ENCODE peak calls at places on chromosomes 6 and 20, in four cellular contexts. V is AG10803, F is GM12865, I is foreskin fibroblast. L is an unnamed sample.

GRCh38 chr20:63682384-63683139 is 13.9 kb upstream of the TNFRSF6B start:
- DNase-seq in V (peak; percentile 97), F (no peak), I (peak; percentile 99), L (peak; percentile 98)

GRCh38 chr20:62358728-62359490 is 8.2 kb downstream of the LAMA5 start:
- DNase-seq in V (no peak), F (no peak), I (no peak), L (no peak)

GRCh38 chr6:138795809-138796469 is at the start of gene ECT2L:
- DNase-seq in V (peak; percentile 43), F (no peak), I (peak; percentile 34), L (peak; percentile 22)

GRCh38 chr6:114354482-114354881 is 11.7 kb upstream of the HS3ST5 start:
- DNase-seq in V (no peak), F (no peak), I (no peak), L (no peak)

GRCh38 chr6:8435845-8436168 is 462 bp upstream of the SLC35B3 start:
- DNase-seq in V (no peak), F (no peak), I (no peak), L (no peak)

GRCh38 chr6:17226766-17227338 is 54.3 kb upstream of the RBM24 start:
- DNase-seq in V (peak; percentile 40), F (no peak), I (peak; percentile 10), L (no peak)

GRCh38 chr6:5025911-5026819 is 22.3 kb upstream of the RPP40 start:
- DNase-seq in V (peak; percentile 41), F (no peak), I (no peak), L (peak; percentile 52)

GRCh38 chr6:12232339-12232738 is 57.8 kb upstream of the EDN1 start:
- DNase-seq in V (peak; percentile 85), F (peak; percentile 51), I (peak; percentile 71), L (no peak)

GRCh38 chr20:62800314-62801259 is 4.0 kb upstream of the OGFR start:
- DNase-seq in V (no peak), F (no peak), I (no peak), L (no peak)

GRCh38 chr20:2814587-2815051 is at the start of gene C20orf141:
- DNase-seq in V (peak; percentile 99), F (no peak), I (peak; percentile 99), L (peak; percentile 99)

GRCh38 chr6:96433950-96434349 is 87.7 kb upstream of the UFL1 start:
- DNase-seq in V (no peak), F (no peak), I (no peak), L (no peak)

GRCh38 chr20:32018269-32019155 is 8.3 kb downstream of the CCM2L start:
- DNase-seq in V (no peak), F (no peak), I (no peak), L (no peak)

GRCh38 chr20:51760905-51761544 is 7.2 kb downstream of the ATP9A start:
- DNase-seq in V (no peak), F (peak; percentile 26), I (no peak), L (peak; percentile 56)

GRCh38 chr6:13362432-13362831 is 34.1 kb upstream of the TBC1D7 start:
- DNase-seq in V (peak; percentile 68), F (no peak), I (no peak), L (peak; percentile 84)

GRCh38 chr6:16230953-16231352 is 7.4 kb upstream of the GMPR start:
- DNase-seq in V (no peak), F (no peak), I (no peak), L (no peak)

GRCh38 chr20:33370296-33370695 is 31.0 kb downstream of the CDK5RAP1 start:
- DNase-seq in V (no peak), F (no peak), I (no peak), L (no peak)

GRCh38 chr6:27547157-27548075 is 74.5 kb upstream of the ZNF184 start:
- DNase-seq in V (peak; percentile 49), F (peak; percentile 81), I (peak; percentile 61), L (peak; percentile 68)

GRCh38 chr6:89887452-89888137 is 6.7 kb upstream of the GJA10 start:
- DNase-seq in V (no peak), F (no peak), I (no peak), L (no peak)

GRCh38 chr6:165183496-165184140 is 125.8 kb downstream of the C6orf118 start:
- DNase-seq in V (no peak), F (no peak), I (no peak), L (no peak)

GRCh38 chr20:51531141-51531710 is 11.3 kb downstream of the NFATC2 start:
- DNase-seq in V (no peak), F (peak; percentile 84), I (no peak), L (no peak)

GRCh38 chr6:43997342-43997677 is 129.9 kb downstream of the MRPL14 start:
- DNase-seq in V (no peak), F (no peak), I (no peak), L (no peak)

GRCh38 chr6:113842165-113842564 is 15.0 kb upstream of the MARCKS start:
- DNase-seq in V (peak; percentile 88), F (peak; percentile 11), I (no peak), L (peak; percentile 72)

GRCh38 chr20:46558511-46558959 is 8.1 kb upstream of the OCSTAMP start:
- DNase-seq in V (peak; percentile 70), F (no peak), I (peak; percentile 79), L (peak; percentile 84)

L was measured in fibroblast of the aortic adventitia.